ENCODE peak calls at places on chromosomes 6 and 20, in five cellular contexts. T is GDM1; S is pancreas; X is stimulated activated CD4-positive, alpha-beta T cell treated with anti-CD3 and anti-CD28 coated beads, Interleukin-1b, Interleukin-23, amount 100 ng/mL, for 4 hours; K is kidney glomerular epithelial cell. A is an unnamed sample.

GRCh38 chr20:53608456-53609413 is 15.1 kb upstream of the ZNF217 start:
- DNase-seq in T (no peak), S (no peak), X (no peak), K (no peak), A (peak; percentile 29)

GRCh38 chr6:153170511-153170910 is 39.4 kb upstream of the RGS17 start:
- DNase-seq in T (no peak), S (no peak), X (no peak), K (peak; percentile 74), A (no peak)

GRCh38 chr6:54892831-54893230 is 46.3 kb downstream of the FAM83B start:
- DNase-seq in T (no peak), S (no peak), X (no peak), K (peak; percentile 29), A (no peak)

GRCh38 chr6:73556796-73557195 is 36.0 kb upstream of the EEF1A1 start:
- DNase-seq in T (no peak), S (no peak), X (no peak), K (no peak), A (no peak)

GRCh38 chr6:7414811-7415210 is 25.2 kb downstream of the RIOK1 start:
- DNase-seq in T (no peak), S (no peak), X (no peak), K (peak; percentile 87), A (no peak)

GRCh38 chr20:17841751-17842191 is 126.8 kb downstream of the SNX5 start:
- DNase-seq in T (no peak), S (peak; percentile 40), X (no peak), K (peak; percentile 1), A (no peak)

GRCh38 chr20:17202668-17203067 is 24.2 kb upstream of the PCSK2 start:
- DNase-seq in T (no peak), S (no peak), X (no peak), K (no peak), A (no peak)

GRCh38 chr6:167392631-167393301 is 67.9 kb downstream of the TTLL2 start:
- DNase-seq in T (no peak), S (no peak), X (no peak), K (no peak), A (no peak)

GRCh38 chr20:57266251-57267157 is at the start of gene BMP7:
- DNase-seq in T (no peak), S (no peak), X (no peak), K (peak; percentile 39), A (no peak)

GRCh38 chr6:145315982-145316600 is 419.2 kb downstream of the EPM2A start:
- DNase-seq in T (no peak), S (no peak), X (no peak), K (peak; percentile 7), A (no peak)

GRCh38 chr20:59008715-59009336 is 1.8 kb upstream of the CTSZ start:
- DNase-seq in T (no peak), S (peak; percentile 26), X (no peak), K (no peak), A (peak; percentile 16)

GRCh38 chr6:21227486-21227885 is 366.1 kb upstream of the SOX4 start:
- DNase-seq in T (no peak), S (no peak), X (no peak), K (no peak), A (no peak)

GRCh38 chr6:122751291-122751690 is 28.2 kb upstream of the FABP7 start:
- DNase-seq in T (no peak), S (no peak), X (no peak), K (no peak), A (no peak)